ENCODE peak calls at places on chromosomes 13 and 19, in nine cellular contexts. N, R, T, G, A, H, P, E and V are unnamed samples.

GRCh38 chr13:52849727-52850395 is 1.4 kb upstream of the PCDH8 start:
- DNase-seq in N (no peak), R (no peak), T (no peak), G (no peak), A (no peak), H (no peak), P (no peak), E (no peak), V (no peak)

GRCh38 chr19:15283141-15283885 is 49.0 kb downstream of the BRD4 start:
- DNase-seq in N (no peak), R (no peak), T (peak; percentile 72), G (no peak), A (no peak), H (no peak), P (peak; percentile 27), E (no peak), V (no peak)

GRCh38 chr13:114142137-114142550 is 9.7 kb upstream of the RASA3 start:
- DNase-seq in N (no peak), R (no peak), T (no peak), G (no peak), A (no peak), H (no peak), P (no peak), E (no peak), V (no peak)

GRCh38 chr13:40235160-40235796 is 431.2 kb downstream of the FOXO1 start:
- DNase-seq in N (no peak), R (no peak), T (no peak), G (no peak), A (no peak), H (no peak), P (no peak), E (no peak), V (no peak)

GRCh38 chr19:29547981-29548380 is 22.2 kb downstream of the VSTM2B start:
- DNase-seq in N (peak; percentile 36), R (no peak), T (no peak), G (no peak), A (no peak), H (no peak), P (no peak), E (no peak), V (no peak)

GRCh38 chr19:8208710-8209110 is 460 bp upstream of the CERS4 start:
- DNase-seq in N (no peak), R (no peak), T (no peak), G (no peak), A (no peak), H (no peak), P (no peak), E (no peak), V (no peak)

GRCh38 chr19:42246143-42246868 is 3.9 kb upstream of the GSK3A start:
- DNase-seq in N (peak; percentile 66), R (no peak), T (peak; percentile 83), G (peak; percentile 78), A (peak; percentile 79), H (peak; percentile 85), P (no peak), E (peak; percentile 16), V (no peak)

GRCh38 chr13:113906566-113906965 is 42.7 kb upstream of the GAS6 start:
- DNase-seq in N (no peak), R (no peak), T (no peak), G (no peak), A (peak; percentile 29), H (no peak), P (no peak), E (no peak), V (no peak)

GRCh38 chr13:32179708-32180107 is 135.5 kb downstream of the ZAR1L start:
- DNase-seq in N (no peak), R (no peak), T (no peak), G (no peak), A (no peak), H (no peak), P (no peak), E (no peak), V (no peak)

DNA sequence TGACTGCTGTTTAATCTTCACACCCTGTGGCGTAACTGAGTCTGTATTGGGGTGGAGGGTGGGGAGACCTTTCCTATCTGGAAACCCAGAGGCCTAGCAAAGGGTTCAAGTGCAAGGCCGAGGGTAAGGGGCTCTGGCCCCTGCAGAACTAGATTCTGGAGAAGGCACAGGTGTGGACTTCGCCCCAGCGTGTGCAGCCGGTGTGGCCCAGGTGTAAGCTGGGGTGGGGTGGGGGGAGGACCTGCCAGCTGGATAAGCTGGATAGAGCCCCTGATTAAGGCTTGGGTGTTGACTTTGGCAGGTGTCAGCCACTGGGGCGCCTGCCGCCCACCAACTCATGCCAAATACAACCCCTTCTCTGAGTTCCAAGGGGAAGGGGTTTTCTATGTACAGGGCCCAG is 1.3 kb downstream of the RAB3D start:
- DNase-seq in N (no peak), R (no peak), T (no peak), G (no peak), A (no peak), H (no peak), P (no peak), E (no peak), V (no peak)
- H3K4me3 ChIP-seq in N (no peak overlapping the region), R (no peak overlapping the region), T (no peak overlapping the region), G (no peak overlapping the region), A (peak overlapping the region; percentile 96), H (no peak overlapping the region), P (no peak overlapping the region), E (peak overlapping the region; percentile 80), V (no peak overlapping the region)

GRCh38 chr13:51620165-51620983 is 36.1 kb downstream of the WDFY2 start:
- DNase-seq in N (no peak), R (no peak), T (no peak), G (no peak), A (no peak), H (no peak), P (no peak), E (no peak), V (no peak)
- TF ChIP-seq CTCF in N (no peak), R (no peak), T (no peak), G (no peak), A (no peak), H (no peak), P (no peak), E (no peak), V (no peak)

GRCh38 chr19:16325161-16325527 is 518 bp downstream of the KLF2 start:
- DNase-seq in N (peak; percentile 66), R (no peak), T (no peak), G (peak; percentile 42), A (no peak), H (peak; percentile 41), P (peak; percentile 57), E (no peak), V (no peak)

GRCh38 chr19:16327131-16327450 is 2.5 kb downstream of the KLF2 start:
- DNase-seq in N (peak; percentile 59), R (no peak), T (no peak), G (no peak), A (no peak), H (no peak), P (no peak), E (no peak), V (no peak)

GRCh38 chr19:16325671-16326400 is 1.2 kb downstream of the KLF2 start:
- DNase-seq in N (peak; percentile 56), R (no peak), T (no peak), G (peak; percentile 53), A (no peak), H (peak; percentile 43), P (peak; percentile 48), E (no peak), V (no peak)

GRCh38 chr19:16327501-16327900 is 2.9 kb downstream of the KLF2 start:
- DNase-seq in N (no peak), R (no peak), T (no peak), G (no peak), A (no peak), H (no peak), P (no peak), E (no peak), V (no peak)

DNA sequence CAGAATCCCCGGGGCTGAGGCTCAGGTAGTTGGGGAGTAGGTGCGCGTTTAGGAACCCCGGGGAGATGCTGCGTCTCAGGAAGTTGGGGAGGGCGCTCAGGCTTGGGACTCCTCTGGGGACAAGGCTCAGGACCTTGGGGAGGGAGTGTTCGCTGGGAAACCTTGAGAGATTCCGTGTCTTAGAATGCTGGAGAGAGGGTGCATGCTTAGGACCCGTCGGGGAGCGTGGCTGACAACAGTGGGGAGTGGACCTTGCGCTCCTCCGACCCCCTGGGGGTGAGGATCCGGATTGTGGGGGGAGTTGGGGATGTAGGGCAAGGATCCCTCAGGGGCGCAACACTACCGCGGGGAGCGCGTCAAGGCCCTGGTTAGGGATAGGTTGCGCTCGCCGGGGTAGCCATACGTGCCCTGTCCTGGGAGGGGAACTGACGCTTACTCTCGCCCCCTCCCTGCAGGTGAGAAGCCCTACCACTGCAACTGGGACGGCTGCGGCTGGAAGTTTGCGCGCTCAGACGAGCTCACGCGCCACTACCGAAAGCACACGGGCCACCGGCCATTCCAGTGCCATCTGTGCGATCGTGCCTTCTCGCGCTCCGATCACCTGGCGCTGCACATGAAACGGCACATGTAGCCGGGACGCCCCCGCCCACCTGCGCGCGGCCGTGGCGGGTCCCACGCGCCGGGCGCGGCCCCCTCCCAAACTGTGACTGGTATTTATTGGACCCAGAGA is 1.9 kb downstream of the KLF2 start:
- DNase-seq in N (peak; percentile 54), R (no peak), T (no peak), G (no peak), A (no peak), H (no peak), P (peak; percentile 54), E (no peak), V (no peak)
- H3K4me3 ChIP-seq in N (peak overlapping the region; percentile 46), R (peak overlapping the region; percentile 51), T (peak overlapping the region; percentile 68), G (peak overlapping the region; percentile 70), A (peak overlapping the region; percentile 94), H (peak overlapping the region; percentile 76), P (peak overlapping the region; percentile 40), E (peak overlapping the region; percentile 35), V (peak overlapping the region; percentile 88)

GRCh38 chr19:18418725-18419194 is 438 bp upstream of the SSBP4 start:
- DNase-seq in N (no peak), R (no peak), T (no peak), G (no peak), A (no peak), H (no peak), P (no peak), E (peak; percentile 51), V (no peak)

GRCh38 chr19:18420931-18421330 is 1.7 kb downstream of the SSBP4 start:
- DNase-seq in N (no peak), R (no peak), T (no peak), G (peak; percentile 29), A (no peak), H (no peak), P (no peak), E (no peak), V (no peak)

GRCh38 chr19:18419699-18420460 is 682 bp downstream of the SSBP4 start:
- DNase-seq in N (no peak), R (no peak), T (no peak), G (peak; percentile 48), A (no peak), H (no peak), P (peak; percentile 55), E (no peak), V (no peak)

GRCh38 chr19:18418034-18418724 is 1.0 kb upstream of the SSBP4 start:
- DNase-seq in N (no peak), R (no peak), T (no peak), G (peak; percentile 62), A (no peak), H (no peak), P (peak; percentile 19), E (no peak), V (no peak)

DNA sequence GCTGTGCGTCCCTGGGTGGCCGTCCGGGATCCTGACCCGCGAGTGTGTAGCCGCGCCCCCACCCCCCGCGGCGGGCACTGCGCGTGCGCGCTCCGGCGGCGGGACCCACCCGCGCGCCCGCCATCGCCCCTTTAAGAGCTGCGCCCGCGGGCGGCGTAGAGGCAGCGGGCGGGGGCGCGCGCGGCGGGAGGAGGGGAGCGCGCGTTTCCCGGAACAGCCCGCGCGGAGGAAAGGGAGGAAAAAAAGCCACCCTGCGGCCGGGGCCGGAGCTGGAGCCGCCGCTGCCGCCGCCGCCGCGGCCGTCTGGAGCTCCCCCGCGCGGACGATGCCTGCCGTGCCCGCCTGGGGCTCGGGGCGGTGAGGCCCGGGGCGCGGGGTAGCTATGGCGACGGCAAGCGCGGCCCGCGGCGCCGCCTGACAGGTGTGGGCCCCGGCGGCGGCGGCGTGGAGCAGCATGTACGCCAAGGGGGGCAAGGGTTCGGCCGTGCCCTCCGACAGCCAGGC is at the start of gene SSBP4:
- DNase-seq in N (peak; percentile 74), R (no peak), T (peak; percentile 81), G (peak; percentile 64), A (no peak), H (peak; percentile 79), P (peak; percentile 85), E (peak; percentile 71), V (no peak)
- TF ChIP-seq CTCF in N (peak; percentile 65), R (peak; percentile 17), T (no peak), G (no peak), A (no peak), H (peak; percentile 32), P (peak; percentile 34), E (no peak), V (peak; percentile 24)